ENCODE peak calls at places on chromosomes 4 and X, in six cellular contexts. F is ascending aorta; Z is psoas muscle; Q is left ventricle myocardium inferior; N is neural progenitor cell; P is CD4-positive, alpha-beta T cell. S is an unnamed sample. For H3K27me3 and H3K9me3, the result is how much of the 10 kb centered on the place peaks cover.

GRCh38 chr4:180630012-180630411 is 1613.2 kb upstream of the TENM3 start:
- DNase-seq in F (no peak), Z (no peak), Q (no peak), N (no peak), P (no peak), S (no peak)

GRCh38 chr4:54085284-54085683 is 14.7 kb upstream of the GSX2 start:
- DNase-seq in F (no peak), Z (peak), Q (no peak), N (no peak), P (no peak), S (no peak)

GRCh38 chr4:56613101-56613862 is 67.8 kb downstream of the HOPX start:
- DNase-seq in F (no peak), Z (no peak), Q (no peak), N (no peak), P (no peak), S (no peak)

GRCh38 chrX:133546441-133546840 is 131.2 kb upstream of the GPC4 start:
- DNase-seq in F (no peak), Z (no peak), Q (no peak), N (no peak), P (no peak), S (no peak)

GRCh38 chr4:95439896-95440295 is 108.9 kb downstream of the UNC5C start:
- DNase-seq in F (no peak), Z (no peak), Q (no peak), N (peak), P (no peak), S (no peak)

GRCh38 chr4:76641758-76642157 is 206.7 kb downstream of the SHROOM3 start:
- DNase-seq in F (no peak), Z (no peak), Q (no peak), N (no peak), P (no peak), S (no peak)

GRCh38 chr4:165048170-165048569 is 5.5 kb upstream of the TRIM75 start:
- DNase-seq in F (no peak), Z (no peak), Q (no peak), N (no peak), P (no peak), S (no peak)

GRCh38 chrX:47047989-47048388 is 30.3 kb upstream of the RGN start:
- DNase-seq in F (no peak), Z (no peak), Q (no peak), N (peak), P (no peak), S (no peak)

GRCh38 chr4:173014113-173014558 is 154.5 kb upstream of the GALNT7 start:
- DNase-seq in F (no peak), Z (no peak), Q (peak), N (peak), P (no peak), S (peak)

GRCh38 chr4:168765726-168766125 is 244.3 kb downstream of the CBR4 start:
- DNase-seq in F (peak), Z (peak), Q (peak), N (no peak), P (no peak), S (no peak)

GRCh38 chrX:20906571-20906970 is 467.6 kb upstream of the CNKSR2 start:
- DNase-seq in F (no peak), Z (no peak), Q (no peak), N (no peak), P (no peak), S (no peak)

GRCh38 chrX:66760648-66761047 is 121.8 kb upstream of the EDA2R start:
- DNase-seq in F (no peak), Z (no peak), Q (no peak), N (peak), P (no peak), S (peak)

GRCh38 chrX:109740076-109740809 is 7.2 kb upstream of the ACSL4 start:
- DNase-seq in F (no peak), Z (no peak), Q (no peak), N (no peak), P (no peak), S (no peak)

GRCh38 chr4:182286035-182286434 is 42.8 kb downstream of the TENM3 start:
- DNase-seq in F (no peak), Z (no peak), Q (no peak), N (no peak), P (no peak), S (no peak)

GRCh38 chrX:123745511-123745910 is 12.7 kb upstream of the THOC2 start:
- DNase-seq in F (no peak), Z (no peak), Q (no peak), N (no peak), P (no peak), S (no peak)

GRCh38 chrX:53421125-53421524 is 1.3 kb downstream of the SMC1A start:
- DNase-seq in F (no peak), Z (no peak), Q (no peak), N (no peak), P (no peak), S (peak)

DNA sequence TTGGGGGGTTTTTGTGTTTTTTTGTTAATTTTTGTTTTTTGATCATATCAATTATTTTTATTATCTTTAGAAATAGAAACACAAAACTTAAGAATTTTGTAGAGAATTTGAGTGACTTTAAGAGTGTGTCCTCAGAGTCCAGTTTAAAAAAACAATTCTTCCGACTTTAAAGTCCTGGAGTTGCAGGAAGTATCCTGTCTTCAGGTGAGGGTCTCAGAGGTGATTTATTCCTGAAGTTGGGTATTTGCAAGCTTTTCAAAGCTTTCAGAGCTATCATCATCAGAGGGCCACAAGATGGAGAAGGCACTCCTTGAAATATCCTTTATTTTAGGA is 23.0 kb downstream of the TLR10 start:
- DNase-seq in F (no peak), Z (no peak), Q (no peak), N (no peak), P (no peak), S (no peak)
- TF ChIP-seq CTCF in F (no peak), Z (no peak), Q (peak), N (no peak), P (no peak), S (peak)

GRCh38 chr4:122836941-122837340 is 10.3 kb downstream of the FGF2 start:
- DNase-seq in F (no peak), Z (no peak), Q (no peak), N (no peak), P (no peak), S (no peak)
- H3K27me3 ChIP-seq in F (under half), Z (under half), Q (under half), N (under half), P (under half), S (under half)

GRCh38 chr4:386708-387105 is 49.1 kb downstream of the ZNF141 start:
- DNase-seq in F (no peak), Z (no peak), Q (no peak), N (no peak), P (no peak), S (no peak)

GRCh38 chr4:385934-386707 is 48.5 kb downstream of the ZNF141 start:
- DNase-seq in F (no peak), Z (no peak), Q (no peak), N (no peak), P (no peak), S (no peak)

DNA sequence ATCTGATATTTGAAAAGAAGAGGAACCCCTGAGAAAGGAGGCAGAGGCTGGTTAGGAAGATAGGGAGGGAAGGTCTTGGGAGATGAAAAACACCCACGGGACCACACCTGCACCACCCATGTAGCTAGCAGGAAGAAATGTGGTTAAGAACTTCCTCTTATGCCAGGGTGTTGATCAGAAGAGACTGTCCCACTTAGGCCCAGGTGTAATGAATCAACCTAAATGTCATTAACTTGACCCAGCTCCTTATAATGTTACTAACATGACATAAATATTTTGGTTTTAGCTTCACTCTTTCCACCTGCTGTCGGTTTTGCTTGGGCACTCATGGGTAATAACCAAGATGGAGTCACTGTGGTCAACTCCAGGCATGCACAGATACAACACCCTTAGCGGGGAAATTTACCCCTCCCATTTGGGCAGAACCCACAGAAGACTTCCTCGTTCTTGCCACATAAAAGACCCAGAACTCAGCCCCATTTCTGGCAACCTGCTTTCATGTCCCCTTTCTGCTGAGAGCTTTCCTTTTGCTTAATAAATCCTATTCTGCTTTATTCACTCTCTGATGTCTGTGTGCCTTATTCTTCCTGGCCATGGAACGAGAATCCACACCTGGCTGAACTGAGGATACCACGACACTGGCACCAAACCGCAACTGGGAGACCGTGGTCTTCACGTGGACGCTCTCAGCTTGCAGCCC is 46.8 kb downstream of the ZNF141 start:
- DNase-seq in F (no peak), Z (no peak), Q (no peak), N (no peak), P (no peak), S (no peak)
- H3K9me3 ChIP-seq in F (half or more), Z (half or more), Q (half or more), N (under half), P (half or more), S (under half)

GRCh38 chrX:111568817-111569216 is 57.4 kb downstream of the SERTM2 start:
- DNase-seq in F (no peak), Z (no peak), Q (no peak), N (no peak), P (no peak), S (no peak)

GRCh38 chrX:111568356-111568755 is 56.9 kb downstream of the SERTM2 start:
- DNase-seq in F (no peak), Z (no peak), Q (no peak), N (peak), P (no peak), S (peak)
- TF ChIP-seq CTCF in F (no peak), Z (no peak), Q (peak), N (peak), P (no peak), S (peak)

GRCh38 chrX:14932136-14932535 is 58.9 kb downstream of the MOSPD2 start:
- DNase-seq in F (no peak), Z (no peak), Q (no peak), N (peak), P (no peak), S (no peak)

GRCh38 chrX:14923761-14924160 is 50.5 kb downstream of the MOSPD2 start:
- DNase-seq in F (no peak), Z (no peak), Q (no peak), N (no peak), P (no peak), S (no peak)

GRCh38 chrX:14922437-14922836 is 49.2 kb downstream of the MOSPD2 start:
- DNase-seq in F (no peak), Z (no peak), Q (no peak), N (no peak), P (no peak), S (no peak)

GRCh38 chrX:14927391-14927790 is 54.2 kb downstream of the MOSPD2 start:
- DNase-seq in F (no peak), Z (no peak), Q (no peak), N (no peak), P (no peak), S (no peak)

DNA sequence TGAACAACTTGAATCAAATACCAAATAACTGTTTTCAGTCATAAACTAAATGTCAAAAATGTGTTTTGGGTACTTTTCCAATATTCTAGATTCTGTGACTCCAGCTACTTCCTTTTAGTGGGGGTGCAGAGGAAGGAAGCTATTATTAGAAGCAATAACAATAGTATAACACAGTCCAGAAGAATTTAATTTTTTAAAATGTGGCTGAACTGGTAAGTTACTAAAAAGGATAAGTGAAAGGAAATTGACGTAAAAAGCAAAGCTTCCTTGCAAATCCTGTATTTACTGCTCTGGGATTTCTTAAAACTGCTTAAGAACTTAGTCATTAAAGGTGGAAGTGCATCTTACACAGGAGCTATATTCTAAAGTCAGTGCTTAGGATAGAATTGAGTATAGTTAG is 53.2 kb downstream of the MOSPD2 start:
- DNase-seq in F (no peak), Z (no peak), Q (no peak), N (no peak), P (no peak), S (no peak)
- H3K27me3 ChIP-seq in F (under half), Z (under half), Q (under half), N (under half), P (under half), S (under half)

GRCh38 chrX:2220296-2220695 is 280.5 kb downstream of the DHRSX start:
- DNase-seq in F (no peak), Z (no peak), Q (no peak), N (no peak), P (no peak), S (no peak)
- H3K9me3 ChIP-seq in F (half or more), Z (under half), Q (half or more), N (under half), P (half or more), S (under half)

GRCh38 chrX:12970691-12971202 is 4.2 kb upstream of the TMSB4X start:
- DNase-seq in F (peak), Z (no peak), Q (no peak), N (peak), P (peak), S (peak)
- TF ChIP-seq CTCF in F (peak), Z (peak), Q (peak), N (peak), P (peak), S (peak)

GRCh38 chrX:23332888-23333821 is 1.5 kb upstream of the PTCHD1 start:
- DNase-seq in F (no peak), Z (no peak), Q (no peak), N (peak), P (no peak), S (no peak)
- H3K27me3 ChIP-seq in F (under half), Z (half or more), Q (half or more), N (half or more), P (under half), S (half or more)

GRCh38 chrX:144716187-144716586 is 531.1 kb upstream of the SPANXN1 start:
- DNase-seq in F (no peak), Z (no peak), Q (no peak), N (peak), P (no peak), S (no peak)

GRCh38 chrX:144709841-144710240 is 537.5 kb upstream of the SPANXN1 start:
- DNase-seq in F (no peak), Z (no peak), Q (no peak), N (no peak), P (no peak), S (no peak)

GRCh38 chrX:144717682-144718081 is 529.6 kb upstream of the SPANXN1 start:
- DNase-seq in F (no peak), Z (no peak), Q (no peak), N (no peak), P (no peak), S (no peak)

GRCh38 chrX:144715356-144715755 is 531.9 kb upstream of the SPANXN1 start:
- DNase-seq in F (no peak), Z (no peak), Q (no peak), N (no peak), P (no peak), S (no peak)
- H3K9me3 ChIP-seq in F (under half), Z (under half), Q (under half), N (under half), P (under half), S (under half)

S was measured in A673.